ENCODE peak calls at places on chromosomes 7 and 10, in seven cellular contexts. One of them, this sample, is unnamed.

GRCh38 chr7:79414910-79415309 is 38.6 kb downstream of the MAGI2 start:
- DNase-seq in colonic mucosa: no peak
- DNase-seq in SK-N-SH: no peak
- DNase-seq in brain microvascular endothelial cell: no peak
- DNase-seq in endodermal cell: no peak
- DNase-seq in gastrocnemius medialis: no peak
- DNase-seq in PC-9: no peak
- DNase-seq in this sample: no peak

GRCh38 chr7:27661776-27662489 is 750 bp downstream of the HIBADH start:
- DNase-seq in colonic mucosa: no peak
- DNase-seq in SK-N-SH: peak
- DNase-seq in brain microvascular endothelial cell: no peak
- DNase-seq in endodermal cell: peak
- DNase-seq in gastrocnemius medialis: peak
- DNase-seq in PC-9: no peak
- DNase-seq in this sample: peak

GRCh38 chr10:76067447-76067846 is 636.0 kb downstream of the LRMDA start:
- DNase-seq in colonic mucosa: no peak
- DNase-seq in SK-N-SH: no peak
- DNase-seq in brain microvascular endothelial cell: no peak
- DNase-seq in endodermal cell: no peak
- DNase-seq in gastrocnemius medialis: no peak
- DNase-seq in PC-9: no peak
- DNase-seq in this sample: no peak

GRCh38 chr10:21499910-21500577 is 25.4 kb downstream of the SKIDA1 start:
- DNase-seq in colonic mucosa: no peak
- DNase-seq in SK-N-SH: no peak
- DNase-seq in brain microvascular endothelial cell: no peak
- DNase-seq in endodermal cell: no peak
- DNase-seq in gastrocnemius medialis: no peak
- DNase-seq in PC-9: no peak
- DNase-seq in this sample: no peak

GRCh38 chr7:117086788-117087187 is 133.5 kb downstream of the ST7 start:
- DNase-seq in colonic mucosa: no peak
- DNase-seq in SK-N-SH: no peak
- DNase-seq in brain microvascular endothelial cell: peak
- DNase-seq in endodermal cell: no peak
- DNase-seq in gastrocnemius medialis: no peak
- DNase-seq in PC-9: no peak
- DNase-seq in this sample: no peak

GRCh38 chr10:53664620-53665019 is 892.0 kb upstream of the MBL2 start:
- DNase-seq in colonic mucosa: peak
- DNase-seq in SK-N-SH: no peak
- DNase-seq in brain microvascular endothelial cell: no peak
- DNase-seq in endodermal cell: no peak
- DNase-seq in gastrocnemius medialis: no peak
- DNase-seq in PC-9: peak
- DNase-seq in this sample: no peak

GRCh38 chr7:155961241-155962190 is 149.3 kb upstream of the SHH start:
- DNase-seq in colonic mucosa: no peak
- DNase-seq in SK-N-SH: no peak
- DNase-seq in brain microvascular endothelial cell: peak
- DNase-seq in endodermal cell: peak
- DNase-seq in gastrocnemius medialis: no peak
- DNase-seq in PC-9: peak
- DNase-seq in this sample: peak

GRCh38 chr7:76182225-76182965 is 19.3 kb upstream of the SRRM3 start:
- DNase-seq in colonic mucosa: no peak
- DNase-seq in SK-N-SH: no peak
- DNase-seq in brain microvascular endothelial cell: no peak
- DNase-seq in endodermal cell: no peak
- DNase-seq in gastrocnemius medialis: no peak
- DNase-seq in PC-9: no peak
- DNase-seq in this sample: no peak

GRCh38 chr7:5425507-5426225 is 2.0 kb upstream of the TNRC18 start:
- DNase-seq in colonic mucosa: peak
- DNase-seq in SK-N-SH: peak
- DNase-seq in brain microvascular endothelial cell: peak
- DNase-seq in endodermal cell: peak
- DNase-seq in gastrocnemius medialis: peak
- DNase-seq in PC-9: peak
- DNase-seq in this sample: peak

GRCh38 chr7:44102846-44103565 is 1.1 kb upstream of the AEBP1 start:
- DNase-seq in colonic mucosa: no peak
- DNase-seq in SK-N-SH: no peak
- DNase-seq in brain microvascular endothelial cell: no peak
- DNase-seq in endodermal cell: no peak
- DNase-seq in gastrocnemius medialis: no peak
- DNase-seq in PC-9: no peak
- DNase-seq in this sample: no peak

GRCh38 chr10:132036887-132037675 is 28.7 kb upstream of the JAKMIP3 start:
- DNase-seq in colonic mucosa: no peak
- DNase-seq in SK-N-SH: no peak
- DNase-seq in brain microvascular endothelial cell: no peak
- DNase-seq in endodermal cell: peak
- DNase-seq in gastrocnemius medialis: no peak
- DNase-seq in PC-9: no peak
- DNase-seq in this sample: no peak

GRCh38 chr10:69222157-69223027 is 2.3 kb downstream of the HKDC1 start:
- DNase-seq in colonic mucosa: peak
- DNase-seq in SK-N-SH: peak
- DNase-seq in brain microvascular endothelial cell: peak
- DNase-seq in endodermal cell: peak
- DNase-seq in gastrocnemius medialis: no peak
- DNase-seq in PC-9: peak
- DNase-seq in this sample: peak

GRCh38 chr7:103823084-103823483 is 166.4 kb downstream of the RELN start:
- DNase-seq in colonic mucosa: no peak
- DNase-seq in SK-N-SH: no peak
- DNase-seq in brain microvascular endothelial cell: no peak
- DNase-seq in endodermal cell: no peak
- DNase-seq in gastrocnemius medialis: no peak
- DNase-seq in PC-9: no peak
- DNase-seq in this sample: no peak

GRCh38 chr10:28946479-28946878 is 269.2 kb downstream of the BAMBI start:
- DNase-seq in colonic mucosa: no peak
- DNase-seq in SK-N-SH: no peak
- DNase-seq in brain microvascular endothelial cell: peak
- DNase-seq in endodermal cell: no peak
- DNase-seq in gastrocnemius medialis: no peak
- DNase-seq in PC-9: no peak
- DNase-seq in this sample: no peak

GRCh38 chr10:47311193-47311899 is 10.9 kb upstream of the GDF2 start:
- DNase-seq in colonic mucosa: peak
- DNase-seq in SK-N-SH: no peak
- DNase-seq in brain microvascular endothelial cell: no peak
- DNase-seq in endodermal cell: no peak
- DNase-seq in gastrocnemius medialis: no peak
- DNase-seq in PC-9: peak
- DNase-seq in this sample: no peak

GRCh38 chr10:118112496-118113125 is 65.9 kb upstream of the RAB11FIP2 start:
- DNase-seq in colonic mucosa: no peak
- DNase-seq in SK-N-SH: no peak
- DNase-seq in brain microvascular endothelial cell: no peak
- DNase-seq in endodermal cell: no peak
- DNase-seq in gastrocnemius medialis: no peak
- DNase-seq in PC-9: no peak
- DNase-seq in this sample: no peak

GRCh38 chr7:157691521-157692155 is 354.8 kb downstream of the DNAJB6 start:
- DNase-seq in colonic mucosa: no peak
- DNase-seq in SK-N-SH: peak
- DNase-seq in brain microvascular endothelial cell: no peak
- DNase-seq in endodermal cell: peak
- DNase-seq in gastrocnemius medialis: no peak
- DNase-seq in PC-9: no peak
- DNase-seq in this sample: no peak

GRCh38 chr10:725786-726185 is 36.3 kb upstream of the DIP2C start:
- DNase-seq in colonic mucosa: no peak
- DNase-seq in SK-N-SH: no peak
- DNase-seq in brain microvascular endothelial cell: peak
- DNase-seq in endodermal cell: no peak
- DNase-seq in gastrocnemius medialis: no peak
- DNase-seq in PC-9: no peak
- DNase-seq in this sample: no peak

DNA sequence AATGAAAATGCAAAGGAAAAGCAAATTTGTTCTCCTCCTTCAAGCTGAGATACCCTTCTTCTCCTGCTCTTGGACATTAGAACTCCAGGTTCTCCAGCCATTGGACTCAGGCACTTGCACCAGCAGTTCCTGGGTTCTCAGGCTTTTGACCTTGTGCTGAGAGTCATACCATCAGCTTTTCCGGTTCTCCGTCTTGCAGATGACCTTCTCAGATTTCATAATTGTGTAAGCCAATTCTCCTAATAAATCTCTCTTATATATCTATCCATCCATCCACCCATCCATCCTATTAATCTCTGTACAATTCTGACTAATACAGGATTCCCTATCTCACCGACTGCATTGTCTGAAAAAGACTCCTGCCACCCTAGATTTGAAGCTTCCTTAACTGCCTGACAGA is 108.3 kb downstream of the AHR start:
- DNase-seq in colonic mucosa: no peak
- DNase-seq in SK-N-SH: no peak
- DNase-seq in brain microvascular endothelial cell: peak
- DNase-seq in endodermal cell: no peak
- DNase-seq in gastrocnemius medialis: no peak
- DNase-seq in PC-9: no peak
- DNase-seq in this sample: no peak
- H3K27ac ChIP-seq in colonic mucosa: no peak
- H3K27ac ChIP-seq in SK-N-SH: peak
- H3K27ac ChIP-seq in brain microvascular endothelial cell: peak
- H3K27ac ChIP-seq in endodermal cell: no peak
- H3K27ac ChIP-seq in gastrocnemius medialis: no peak
- H3K27ac ChIP-seq in PC-9: peak
- H3K27ac ChIP-seq in this sample: no peak

DNA sequence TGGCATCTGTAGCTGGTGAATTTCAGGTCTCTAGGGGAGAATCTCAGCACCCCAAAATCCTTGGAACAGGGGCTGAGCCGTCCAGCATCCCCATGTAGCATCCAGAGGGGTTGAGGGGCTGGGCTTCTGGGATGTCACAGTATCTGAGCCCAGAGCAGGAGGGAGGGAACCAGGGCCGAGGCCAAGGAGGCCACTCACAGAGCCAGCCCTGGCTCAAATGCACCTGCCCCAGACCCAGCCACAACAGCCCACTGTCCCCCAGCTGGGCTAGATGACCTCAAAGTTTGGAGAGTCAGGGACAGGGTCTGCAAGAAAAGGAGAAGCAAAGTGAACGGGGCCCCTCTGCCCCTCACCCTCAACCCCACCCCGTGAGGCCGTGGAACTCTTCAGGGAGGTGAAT is 22.3 kb downstream of the VSIR start:
- DNase-seq in colonic mucosa: no peak
- DNase-seq in SK-N-SH: no peak
- DNase-seq in brain microvascular endothelial cell: no peak
- DNase-seq in endodermal cell: no peak
- DNase-seq in gastrocnemius medialis: no peak
- DNase-seq in PC-9: no peak
- DNase-seq in this sample: no peak
- H3K27ac ChIP-seq in colonic mucosa: no peak
- H3K27ac ChIP-seq in SK-N-SH: no peak
- H3K27ac ChIP-seq in brain microvascular endothelial cell: no peak
- H3K27ac ChIP-seq in endodermal cell: no peak
- H3K27ac ChIP-seq in gastrocnemius medialis: no peak
- H3K27ac ChIP-seq in PC-9: no peak
- H3K27ac ChIP-seq in this sample: no peak

DNA sequence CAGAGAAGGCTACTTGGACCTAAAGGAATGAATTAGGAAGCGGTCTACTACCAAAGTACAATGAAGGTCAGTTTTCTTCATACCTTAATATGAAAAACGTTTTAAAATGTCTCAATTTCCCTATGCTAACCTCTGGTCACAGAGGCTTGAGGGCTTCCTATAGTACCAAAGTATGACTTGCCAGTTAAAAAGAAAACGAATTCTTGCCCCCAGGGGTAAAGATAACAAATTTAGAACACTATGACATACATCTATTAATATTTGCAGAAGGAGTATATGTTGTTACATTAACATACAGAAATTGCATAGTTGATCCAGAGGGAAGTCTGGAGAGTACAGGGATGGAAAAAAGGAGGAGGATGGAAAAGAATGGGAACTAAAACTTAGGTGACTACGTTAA is 13.8 kb upstream of the KMT2E start:
- DNase-seq in colonic mucosa: no peak
- DNase-seq in SK-N-SH: no peak
- DNase-seq in brain microvascular endothelial cell: no peak
- DNase-seq in endodermal cell: no peak
- DNase-seq in gastrocnemius medialis: no peak
- DNase-seq in PC-9: no peak
- DNase-seq in this sample: no peak
- H3K27ac ChIP-seq in colonic mucosa: no peak
- H3K27ac ChIP-seq in SK-N-SH: no peak
- H3K27ac ChIP-seq in brain microvascular endothelial cell: no peak
- H3K27ac ChIP-seq in endodermal cell: no peak
- H3K27ac ChIP-seq in gastrocnemius medialis: peak
- H3K27ac ChIP-seq in PC-9: no peak
- H3K27ac ChIP-seq in this sample: no peak

GRCh38 chr7:141652691-141653090 is 49.3 kb downstream of the DENND11 start:
- DNase-seq in colonic mucosa: no peak
- DNase-seq in SK-N-SH: no peak
- DNase-seq in brain microvascular endothelial cell: no peak
- DNase-seq in endodermal cell: peak
- DNase-seq in gastrocnemius medialis: no peak
- DNase-seq in PC-9: no peak
- DNase-seq in this sample: no peak

GRCh38 chr7:141648276-141649114 is 53.5 kb downstream of the DENND11 start:
- DNase-seq in colonic mucosa: no peak
- DNase-seq in SK-N-SH: no peak
- DNase-seq in brain microvascular endothelial cell: no peak
- DNase-seq in endodermal cell: no peak
- DNase-seq in gastrocnemius medialis: no peak
- DNase-seq in PC-9: no peak
- DNase-seq in this sample: no peak

GRCh38 chr7:141649137-141649864 is 52.7 kb downstream of the DENND11 start:
- DNase-seq in colonic mucosa: no peak
- DNase-seq in SK-N-SH: no peak
- DNase-seq in brain microvascular endothelial cell: no peak
- DNase-seq in endodermal cell: no peak
- DNase-seq in gastrocnemius medialis: no peak
- DNase-seq in PC-9: no peak
- DNase-seq in this sample: no peak

GRCh38 chr7:141651417-141651816 is 50.5 kb downstream of the DENND11 start:
- DNase-seq in colonic mucosa: no peak
- DNase-seq in SK-N-SH: no peak
- DNase-seq in brain microvascular endothelial cell: no peak
- DNase-seq in endodermal cell: no peak
- DNase-seq in gastrocnemius medialis: no peak
- DNase-seq in PC-9: no peak
- DNase-seq in this sample: no peak

DNA sequence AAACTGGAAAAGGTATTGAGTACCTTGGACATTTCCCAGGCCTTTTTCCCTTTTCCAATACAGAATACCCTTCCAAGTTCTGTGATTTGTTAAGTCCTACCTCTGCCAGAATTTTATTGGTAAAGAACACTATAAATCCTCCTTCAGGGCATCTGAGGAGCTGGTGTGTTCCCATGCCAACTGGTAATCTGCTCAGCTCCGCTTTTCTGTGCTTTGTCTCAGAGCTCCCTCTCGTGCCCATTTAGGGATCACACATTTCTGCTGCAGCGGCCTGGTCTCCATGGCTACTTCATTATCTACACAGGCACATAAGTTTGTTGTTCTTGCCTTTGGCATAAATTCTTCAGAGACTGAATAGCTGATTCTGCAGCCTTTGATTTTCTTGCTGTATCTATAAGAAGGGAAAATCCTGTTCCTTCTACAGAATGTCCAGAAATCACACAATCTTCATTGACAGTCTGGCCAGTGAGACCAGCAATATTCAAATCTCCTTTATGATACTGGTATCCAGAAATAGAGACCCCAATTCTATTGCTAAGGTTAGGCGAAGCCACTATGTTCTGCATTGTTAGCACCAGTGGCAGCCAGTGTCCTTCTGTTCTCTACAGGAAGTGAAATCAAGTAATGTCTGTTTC is 52.0 kb downstream of the DENND11 start:
- DNase-seq in colonic mucosa: peak
- DNase-seq in SK-N-SH: peak
- DNase-seq in brain microvascular endothelial cell: peak
- DNase-seq in endodermal cell: peak
- DNase-seq in gastrocnemius medialis: peak
- DNase-seq in PC-9: peak
- DNase-seq in this sample: peak
- H3K27ac ChIP-seq in colonic mucosa: no peak
- H3K27ac ChIP-seq in SK-N-SH: peak
- H3K27ac ChIP-seq in brain microvascular endothelial cell: peak
- H3K27ac ChIP-seq in endodermal cell: peak
- H3K27ac ChIP-seq in gastrocnemius medialis: no peak
- H3K27ac ChIP-seq in PC-9: no peak
- H3K27ac ChIP-seq in this sample: peak